ENCODE peak calls at places on chromosomes 5 and 9, in ten cellular contexts. One of them, this sample, is unnamed.

GRCh38 chr9:33637881-33638280 is 113.8 kb downstream of the ANKRD18B start:
- DNase-seq in astrocyte of the cerebellum: no peak
- DNase-seq in heart right ventricle: no peak
- DNase-seq in RWPE2: no peak
- DNase-seq in heart left ventricle: no peak
- DNase-seq in tibial artery: no peak
- DNase-seq in astrocyte of the spinal cord: no peak
- DNase-seq in NB4: no peak
- DNase-seq in mammary epithelial cell: no peak
- DNase-seq in neural progenitor cell: peak
- DNase-seq in this sample: no peak

GRCh38 chr5:168187599-168187998 is 103.8 kb upstream of the WWC1 start:
- DNase-seq in astrocyte of the cerebellum: no peak
- DNase-seq in heart right ventricle: no peak
- DNase-seq in RWPE2: no peak
- DNase-seq in heart left ventricle: no peak
- DNase-seq in tibial artery: no peak
- DNase-seq in astrocyte of the spinal cord: no peak
- DNase-seq in NB4: no peak
- DNase-seq in mammary epithelial cell: no peak
- DNase-seq in neural progenitor cell: no peak
- DNase-seq in this sample: no peak

GRCh38 chr9:7320139-7320538 is 479.4 kb downstream of the DMAC1 start:
- DNase-seq in astrocyte of the cerebellum: peak
- DNase-seq in heart right ventricle: no peak
- DNase-seq in RWPE2: no peak
- DNase-seq in heart left ventricle: no peak
- DNase-seq in tibial artery: no peak
- DNase-seq in astrocyte of the spinal cord: peak
- DNase-seq in NB4: peak
- DNase-seq in mammary epithelial cell: peak
- DNase-seq in neural progenitor cell: no peak
- DNase-seq in this sample: peak

GRCh38 chr5:91110709-91111108 is 272.4 kb downstream of the ARRDC3 start:
- DNase-seq in astrocyte of the cerebellum: no peak
- DNase-seq in heart right ventricle: no peak
- DNase-seq in RWPE2: no peak
- DNase-seq in heart left ventricle: no peak
- DNase-seq in tibial artery: no peak
- DNase-seq in astrocyte of the spinal cord: no peak
- DNase-seq in NB4: no peak
- DNase-seq in mammary epithelial cell: no peak
- DNase-seq in neural progenitor cell: no peak
- DNase-seq in this sample: no peak

GRCh38 chr9:107890921-107891465 is 401.4 kb upstream of the KLF4 start:
- DNase-seq in astrocyte of the cerebellum: no peak
- DNase-seq in heart right ventricle: no peak
- DNase-seq in RWPE2: no peak
- DNase-seq in heart left ventricle: no peak
- DNase-seq in tibial artery: no peak
- DNase-seq in astrocyte of the spinal cord: no peak
- DNase-seq in NB4: no peak
- DNase-seq in mammary epithelial cell: peak
- DNase-seq in neural progenitor cell: no peak
- DNase-seq in this sample: no peak

GRCh38 chr9:74444389-74444788 is 52.7 kb upstream of the RORB start:
- DNase-seq in astrocyte of the cerebellum: no peak
- DNase-seq in heart right ventricle: peak
- DNase-seq in RWPE2: no peak
- DNase-seq in heart left ventricle: no peak
- DNase-seq in tibial artery: no peak
- DNase-seq in astrocyte of the spinal cord: peak
- DNase-seq in NB4: no peak
- DNase-seq in mammary epithelial cell: no peak
- DNase-seq in neural progenitor cell: no peak
- DNase-seq in this sample: no peak

GRCh38 chr5:176740131-176740701 is 70.1 kb upstream of the UNC5A start:
- DNase-seq in astrocyte of the cerebellum: no peak
- DNase-seq in heart right ventricle: no peak
- DNase-seq in RWPE2: peak
- DNase-seq in heart left ventricle: peak
- DNase-seq in tibial artery: peak
- DNase-seq in astrocyte of the spinal cord: no peak
- DNase-seq in NB4: no peak
- DNase-seq in mammary epithelial cell: no peak
- DNase-seq in neural progenitor cell: no peak
- DNase-seq in this sample: no peak

GRCh38 chr5:17203329-17204132 is 13.9 kb upstream of the BASP1 start:
- DNase-seq in astrocyte of the cerebellum: peak
- DNase-seq in heart right ventricle: no peak
- DNase-seq in RWPE2: no peak
- DNase-seq in heart left ventricle: no peak
- DNase-seq in tibial artery: no peak
- DNase-seq in astrocyte of the spinal cord: peak
- DNase-seq in NB4: peak
- DNase-seq in mammary epithelial cell: peak
- DNase-seq in neural progenitor cell: peak
- DNase-seq in this sample: no peak

GRCh38 chr9:128298535-128299482 is 22.7 kb downstream of the SWI5 start:
- DNase-seq in astrocyte of the cerebellum: no peak
- DNase-seq in heart right ventricle: no peak
- DNase-seq in RWPE2: no peak
- DNase-seq in heart left ventricle: no peak
- DNase-seq in tibial artery: no peak
- DNase-seq in astrocyte of the spinal cord: no peak
- DNase-seq in NB4: no peak
- DNase-seq in mammary epithelial cell: no peak
- DNase-seq in neural progenitor cell: no peak
- DNase-seq in this sample: peak

GRCh38 chr5:81360640-81361039 is 33.3 kb downstream of the ACOT12 start:
- DNase-seq in astrocyte of the cerebellum: no peak
- DNase-seq in heart right ventricle: no peak
- DNase-seq in RWPE2: no peak
- DNase-seq in heart left ventricle: no peak
- DNase-seq in tibial artery: no peak
- DNase-seq in astrocyte of the spinal cord: no peak
- DNase-seq in NB4: no peak
- DNase-seq in mammary epithelial cell: no peak
- DNase-seq in neural progenitor cell: no peak
- DNase-seq in this sample: no peak

GRCh38 chr5:57745029-57745428 is 262.4 kb upstream of the ACTBL2 start:
- DNase-seq in astrocyte of the cerebellum: no peak
- DNase-seq in heart right ventricle: no peak
- DNase-seq in RWPE2: no peak
- DNase-seq in heart left ventricle: no peak
- DNase-seq in tibial artery: no peak
- DNase-seq in astrocyte of the spinal cord: no peak
- DNase-seq in NB4: no peak
- DNase-seq in mammary epithelial cell: no peak
- DNase-seq in neural progenitor cell: no peak
- DNase-seq in this sample: no peak

GRCh38 chr5:157959355-157959754 is 100.4 kb upstream of the CLINT1 start:
- DNase-seq in astrocyte of the cerebellum: no peak
- DNase-seq in heart right ventricle: no peak
- DNase-seq in RWPE2: no peak
- DNase-seq in heart left ventricle: no peak
- DNase-seq in tibial artery: no peak
- DNase-seq in astrocyte of the spinal cord: no peak
- DNase-seq in NB4: no peak
- DNase-seq in mammary epithelial cell: no peak
- DNase-seq in neural progenitor cell: no peak
- DNase-seq in this sample: no peak

GRCh38 chr9:129416831-129417604 is 203.9 kb downstream of the C9orf50 start:
- DNase-seq in astrocyte of the cerebellum: no peak
- DNase-seq in heart right ventricle: peak
- DNase-seq in RWPE2: no peak
- DNase-seq in heart left ventricle: peak
- DNase-seq in tibial artery: no peak
- DNase-seq in astrocyte of the spinal cord: no peak
- DNase-seq in NB4: peak
- DNase-seq in mammary epithelial cell: no peak
- DNase-seq in neural progenitor cell: peak
- DNase-seq in this sample: no peak

GRCh38 chr9:99787552-99787951 is 34.1 kb upstream of the NR4A3 start:
- DNase-seq in astrocyte of the cerebellum: no peak
- DNase-seq in heart right ventricle: no peak
- DNase-seq in RWPE2: no peak
- DNase-seq in heart left ventricle: no peak
- DNase-seq in tibial artery: no peak
- DNase-seq in astrocyte of the spinal cord: no peak
- DNase-seq in NB4: no peak
- DNase-seq in mammary epithelial cell: no peak
- DNase-seq in neural progenitor cell: no peak
- DNase-seq in this sample: no peak

GRCh38 chr5:147464211-147464610 is 45.7 kb downstream of the DPYSL3 start:
- DNase-seq in astrocyte of the cerebellum: no peak
- DNase-seq in heart right ventricle: no peak
- DNase-seq in RWPE2: no peak
- DNase-seq in heart left ventricle: no peak
- DNase-seq in tibial artery: no peak
- DNase-seq in astrocyte of the spinal cord: no peak
- DNase-seq in NB4: peak
- DNase-seq in mammary epithelial cell: peak
- DNase-seq in neural progenitor cell: peak
- DNase-seq in this sample: no peak

GRCh38 chr5:7755958-7756357 is 95.0 kb downstream of the CFAP90 start:
- DNase-seq in astrocyte of the cerebellum: no peak
- DNase-seq in heart right ventricle: no peak
- DNase-seq in RWPE2: no peak
- DNase-seq in heart left ventricle: no peak
- DNase-seq in tibial artery: no peak
- DNase-seq in astrocyte of the spinal cord: no peak
- DNase-seq in NB4: peak
- DNase-seq in mammary epithelial cell: no peak
- DNase-seq in neural progenitor cell: no peak
- DNase-seq in this sample: no peak

GRCh38 chr5:1387059-1387755 is 42.3 kb upstream of the CLPTM1L start:
- DNase-seq in astrocyte of the cerebellum: no peak
- DNase-seq in heart right ventricle: no peak
- DNase-seq in RWPE2: no peak
- DNase-seq in heart left ventricle: no peak
- DNase-seq in tibial artery: no peak
- DNase-seq in astrocyte of the spinal cord: no peak
- DNase-seq in NB4: no peak
- DNase-seq in mammary epithelial cell: no peak
- DNase-seq in neural progenitor cell: no peak
- DNase-seq in this sample: no peak

GRCh38 chr9:121811140-121811539 is 159.7 kb downstream of the DAB2IP start:
- DNase-seq in astrocyte of the cerebellum: no peak
- DNase-seq in heart right ventricle: no peak
- DNase-seq in RWPE2: no peak
- DNase-seq in heart left ventricle: no peak
- DNase-seq in tibial artery: no peak
- DNase-seq in astrocyte of the spinal cord: no peak
- DNase-seq in NB4: no peak
- DNase-seq in mammary epithelial cell: no peak
- DNase-seq in neural progenitor cell: no peak
- DNase-seq in this sample: no peak

GRCh38 chr9:127049044-127049443 is 73.4 kb downstream of the ANGPTL2 start:
- DNase-seq in astrocyte of the cerebellum: peak
- DNase-seq in heart right ventricle: no peak
- DNase-seq in RWPE2: no peak
- DNase-seq in heart left ventricle: no peak
- DNase-seq in tibial artery: peak
- DNase-seq in astrocyte of the spinal cord: peak
- DNase-seq in NB4: peak
- DNase-seq in mammary epithelial cell: peak
- DNase-seq in neural progenitor cell: no peak
- DNase-seq in this sample: peak
- H3K4me3 ChIP-seq in astrocyte of the cerebellum: no peak
- H3K4me3 ChIP-seq in heart right ventricle: peak
- H3K4me3 ChIP-seq in RWPE2: no peak
- H3K4me3 ChIP-seq in heart left ventricle: no peak
- H3K4me3 ChIP-seq in tibial artery: no peak
- H3K4me3 ChIP-seq in astrocyte of the spinal cord: no peak
- H3K4me3 ChIP-seq in NB4: no peak
- H3K4me3 ChIP-seq in mammary epithelial cell: peak
- H3K4me3 ChIP-seq in neural progenitor cell: no peak
- H3K4me3 ChIP-seq in this sample: no peak

GRCh38 chr9:13876741-13877140 is 437.2 kb downstream of the NFIB start:
- DNase-seq in astrocyte of the cerebellum: no peak
- DNase-seq in heart right ventricle: no peak
- DNase-seq in RWPE2: no peak
- DNase-seq in heart left ventricle: no peak
- DNase-seq in tibial artery: no peak
- DNase-seq in astrocyte of the spinal cord: no peak
- DNase-seq in NB4: no peak
- DNase-seq in mammary epithelial cell: no peak
- DNase-seq in neural progenitor cell: no peak
- DNase-seq in this sample: no peak
- TF ChIP-seq CTCF in astrocyte of the cerebellum: no peak
- TF ChIP-seq CTCF in heart right ventricle: no peak
- TF ChIP-seq CTCF in RWPE2: no peak
- TF ChIP-seq CTCF in heart left ventricle: no peak
- TF ChIP-seq CTCF in tibial artery: no peak
- TF ChIP-seq CTCF in astrocyte of the spinal cord: no peak
- TF ChIP-seq CTCF in NB4: no peak
- TF ChIP-seq CTCF in mammary epithelial cell: no peak
- TF ChIP-seq CTCF in neural progenitor cell: no peak
- TF ChIP-seq CTCF in this sample: no peak

DNA sequence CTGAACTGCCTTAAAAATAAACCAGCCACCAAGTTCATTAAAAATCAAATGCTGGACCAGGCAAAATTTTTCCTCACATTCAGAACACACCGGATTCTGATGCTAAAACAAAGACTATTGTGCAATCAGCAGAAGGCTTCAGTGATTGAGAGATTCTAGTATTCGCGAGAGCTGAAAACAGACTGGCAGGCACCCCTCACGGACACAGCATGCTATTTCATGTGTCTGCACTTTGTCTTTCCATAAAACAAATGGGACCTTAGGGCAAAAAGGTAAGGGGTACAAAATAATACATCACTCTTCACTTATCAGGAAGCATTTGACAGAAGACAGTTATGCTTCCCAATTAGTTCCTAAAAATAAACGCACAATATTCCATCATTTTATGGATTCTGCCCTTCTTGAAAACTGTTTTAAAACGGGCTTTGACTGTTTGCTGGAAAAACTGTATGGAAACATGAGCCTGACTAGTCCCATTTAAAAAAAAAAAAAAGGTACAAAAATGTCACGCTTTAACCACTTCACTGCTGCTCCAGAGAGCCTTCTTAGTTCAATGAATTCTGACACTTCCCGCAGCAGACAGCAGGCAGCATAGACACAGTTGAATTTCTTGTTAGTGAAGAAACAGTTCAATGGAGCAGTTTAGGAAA is 99.3 kb downstream of the MED27 start:
- DNase-seq in astrocyte of the cerebellum: no peak
- DNase-seq in heart right ventricle: no peak
- DNase-seq in RWPE2: no peak
- DNase-seq in heart left ventricle: no peak
- DNase-seq in tibial artery: no peak
- DNase-seq in astrocyte of the spinal cord: no peak
- DNase-seq in NB4: no peak
- DNase-seq in mammary epithelial cell: no peak
- DNase-seq in neural progenitor cell: no peak
- DNase-seq in this sample: no peak
- H3K4me3 ChIP-seq in astrocyte of the cerebellum: no peak
- H3K4me3 ChIP-seq in heart right ventricle: no peak
- H3K4me3 ChIP-seq in RWPE2: no peak
- H3K4me3 ChIP-seq in heart left ventricle: no peak
- H3K4me3 ChIP-seq in tibial artery: no peak
- H3K4me3 ChIP-seq in astrocyte of the spinal cord: no peak
- H3K4me3 ChIP-seq in NB4: no peak
- H3K4me3 ChIP-seq in mammary epithelial cell: no peak
- H3K4me3 ChIP-seq in neural progenitor cell: no peak
- H3K4me3 ChIP-seq in this sample: no peak

GRCh38 chr9:38699337-38699736 is 20.6 kb downstream of the FAM240B start:
- DNase-seq in astrocyte of the cerebellum: no peak
- DNase-seq in heart right ventricle: no peak
- DNase-seq in RWPE2: no peak
- DNase-seq in heart left ventricle: no peak
- DNase-seq in tibial artery: no peak
- DNase-seq in astrocyte of the spinal cord: no peak
- DNase-seq in NB4: no peak
- DNase-seq in mammary epithelial cell: no peak
- DNase-seq in neural progenitor cell: no peak
- DNase-seq in this sample: no peak
- TF ChIP-seq CTCF in astrocyte of the cerebellum: no peak
- TF ChIP-seq CTCF in heart right ventricle: no peak
- TF ChIP-seq CTCF in RWPE2: no peak
- TF ChIP-seq CTCF in heart left ventricle: no peak
- TF ChIP-seq CTCF in tibial artery: no peak
- TF ChIP-seq CTCF in astrocyte of the spinal cord: no peak
- TF ChIP-seq CTCF in NB4: no peak
- TF ChIP-seq CTCF in mammary epithelial cell: no peak
- TF ChIP-seq CTCF in neural progenitor cell: no peak
- TF ChIP-seq CTCF in this sample: no peak

This sample was measured in transverse colon.